ENCODE peak calls at places on chromosomes 3 and 15, in five cellular contexts. One of them, this sample, is unnamed.

GRCh38 chr3:98655666-98656065 is 62.3 kb upstream of the CPOX start:
- DNase-seq in CD4-positive, alpha-beta memory T cell: no peak
- DNase-seq in NCI-H748 treated with DMSO at 0.1 percent for 48 hours: no peak
- DNase-seq in CD8-positive, alpha-beta memory T cell: no peak
- DNase-seq in heart left ventricle: no peak
- DNase-seq in this sample: peak; percentile 65

GRCh38 chr3:69048990-69049389 is 3.1 kb downstream of the TMF1 start:
- DNase-seq in CD4-positive, alpha-beta memory T cell: no peak
- DNase-seq in NCI-H748 treated with DMSO at 0.1 percent for 48 hours: no peak
- DNase-seq in CD8-positive, alpha-beta memory T cell: no peak
- DNase-seq in heart left ventricle: no peak
- DNase-seq in this sample: no peak

GRCh38 chr3:171212648-171213047 is 186.1 kb upstream of the SLC2A2 start:
- DNase-seq in CD4-positive, alpha-beta memory T cell: no peak
- DNase-seq in NCI-H748 treated with DMSO at 0.1 percent for 48 hours: no peak
- DNase-seq in CD8-positive, alpha-beta memory T cell: no peak
- DNase-seq in heart left ventricle: no peak
- DNase-seq in this sample: no peak

GRCh38 chr3:159273608-159274007 is 471.8 kb downstream of the MFSD1 start:
- DNase-seq in CD4-positive, alpha-beta memory T cell: no peak
- DNase-seq in NCI-H748 treated with DMSO at 0.1 percent for 48 hours: no peak
- DNase-seq in CD8-positive, alpha-beta memory T cell: no peak
- DNase-seq in heart left ventricle: peak; percentile 37
- DNase-seq in this sample: peak; percentile 68

GRCh38 chr15:72585025-72585424 is 69.5 kb upstream of the GOLGA6B start:
- DNase-seq in CD4-positive, alpha-beta memory T cell: no peak
- DNase-seq in NCI-H748 treated with DMSO at 0.1 percent for 48 hours: no peak
- DNase-seq in CD8-positive, alpha-beta memory T cell: no peak
- DNase-seq in heart left ventricle: no peak
- DNase-seq in this sample: no peak

GRCh38 chr15:52183562-52184173 is 7.5 kb downstream of the GNB5 start:
- DNase-seq in CD4-positive, alpha-beta memory T cell: peak; percentile 19
- DNase-seq in NCI-H748 treated with DMSO at 0.1 percent for 48 hours: no peak
- DNase-seq in CD8-positive, alpha-beta memory T cell: peak; percentile 16
- DNase-seq in heart left ventricle: no peak
- DNase-seq in this sample: peak; percentile 60

GRCh38 chr3:85360742-85361387 is 402.1 kb downstream of the CADM2 start:
- DNase-seq in CD4-positive, alpha-beta memory T cell: no peak
- DNase-seq in NCI-H748 treated with DMSO at 0.1 percent for 48 hours: peak; percentile 49
- DNase-seq in CD8-positive, alpha-beta memory T cell: no peak
- DNase-seq in heart left ventricle: no peak
- DNase-seq in this sample: no peak

GRCh38 chr15:41661078-41661528 is 898 bp downstream of the MGA start:
- DNase-seq in CD4-positive, alpha-beta memory T cell: no peak
- DNase-seq in NCI-H748 treated with DMSO at 0.1 percent for 48 hours: peak; percentile 37
- DNase-seq in CD8-positive, alpha-beta memory T cell: no peak
- DNase-seq in heart left ventricle: no peak
- DNase-seq in this sample: no peak

GRCh38 chr3:71482771-71483170 is 100.8 kb downstream of the FOXP1 start:
- DNase-seq in CD4-positive, alpha-beta memory T cell: no peak
- DNase-seq in NCI-H748 treated with DMSO at 0.1 percent for 48 hours: no peak
- DNase-seq in CD8-positive, alpha-beta memory T cell: no peak
- DNase-seq in heart left ventricle: no peak
- DNase-seq in this sample: no peak

GRCh38 chr3:177410734-177411133 is 213.5 kb upstream of the TBL1XR1 start:
- DNase-seq in CD4-positive, alpha-beta memory T cell: no peak
- DNase-seq in NCI-H748 treated with DMSO at 0.1 percent for 48 hours: peak; percentile 82
- DNase-seq in CD8-positive, alpha-beta memory T cell: no peak
- DNase-seq in heart left ventricle: no peak
- DNase-seq in this sample: no peak

GRCh38 chr15:57377478-57377847 is 1.2 kb downstream of the CGNL1 start:
- DNase-seq in CD4-positive, alpha-beta memory T cell: no peak
- DNase-seq in NCI-H748 treated with DMSO at 0.1 percent for 48 hours: no peak
- DNase-seq in CD8-positive, alpha-beta memory T cell: no peak
- DNase-seq in heart left ventricle: no peak
- DNase-seq in this sample: no peak

GRCh38 chr15:77676569-77677375 is 44.1 kb upstream of the LINGO1 start:
- DNase-seq in CD4-positive, alpha-beta memory T cell: no peak
- DNase-seq in NCI-H748 treated with DMSO at 0.1 percent for 48 hours: no peak
- DNase-seq in CD8-positive, alpha-beta memory T cell: no peak
- DNase-seq in heart left ventricle: no peak
- DNase-seq in this sample: no peak

GRCh38 chr3:197936819-197937384 is 13.1 kb upstream of the RPL35A start:
- DNase-seq in CD4-positive, alpha-beta memory T cell: no peak
- DNase-seq in NCI-H748 treated with DMSO at 0.1 percent for 48 hours: no peak
- DNase-seq in CD8-positive, alpha-beta memory T cell: no peak
- DNase-seq in heart left ventricle: no peak
- DNase-seq in this sample: no peak

GRCh38 chr15:66456211-66456610 is 41.4 kb downstream of the SNAPC5 start:
- DNase-seq in CD4-positive, alpha-beta memory T cell: no peak
- DNase-seq in NCI-H748 treated with DMSO at 0.1 percent for 48 hours: no peak
- DNase-seq in CD8-positive, alpha-beta memory T cell: no peak
- DNase-seq in heart left ventricle: no peak
- DNase-seq in this sample: peak; percentile 20

This sample was measured in fibroblast of the aortic adventitia.